ENCODE peak calls at places on chromosome 3, in five cellular contexts. One of them, this sample, is unnamed.

GRCh38 chr3:116005404-116005803 is 382.1 kb downstream of the GAP43 start:
- DNase-seq in neural progenitor cell: no peak
- DNase-seq in CD8-positive, alpha-beta T cell: no peak
- DNase-seq in psoas muscle: peak
- DNase-seq in epithelial cell of esophagus: peak
- DNase-seq in this sample: peak

GRCh38 chr3:66133853-66134445 is 86.9 kb upstream of the SLC25A26 start:
- DNase-seq in neural progenitor cell: no peak
- DNase-seq in CD8-positive, alpha-beta T cell: no peak
- DNase-seq in psoas muscle: no peak
- DNase-seq in epithelial cell of esophagus: no peak
- DNase-seq in this sample: no peak

GRCh38 chr3:136078421-136079364 is 113.2 kb downstream of the PPP2R3A start:
- DNase-seq in neural progenitor cell: no peak
- DNase-seq in CD8-positive, alpha-beta T cell: no peak
- DNase-seq in psoas muscle: no peak
- DNase-seq in epithelial cell of esophagus: peak
- DNase-seq in this sample: peak

GRCh38 chr3:2921903-2922302 is 188.3 kb downstream of the IL5RA start:
- DNase-seq in neural progenitor cell: peak
- DNase-seq in CD8-positive, alpha-beta T cell: no peak
- DNase-seq in psoas muscle: no peak
- DNase-seq in epithelial cell of esophagus: peak
- DNase-seq in this sample: peak

GRCh38 chr3:49535971-49536874 is 18.1 kb upstream of the BSN start:
- DNase-seq in neural progenitor cell: no peak
- DNase-seq in CD8-positive, alpha-beta T cell: no peak
- DNase-seq in psoas muscle: peak
- DNase-seq in epithelial cell of esophagus: no peak
- DNase-seq in this sample: no peak

GRCh38 chr3:100708644-100708988 is 678 bp upstream of the TFG start:
- DNase-seq in neural progenitor cell: no peak
- DNase-seq in CD8-positive, alpha-beta T cell: no peak
- DNase-seq in psoas muscle: no peak
- DNase-seq in epithelial cell of esophagus: peak
- DNase-seq in this sample: no peak

GRCh38 chr3:150449169-150449721 is 41.1 kb downstream of the TSC22D2 start:
- DNase-seq in neural progenitor cell: no peak
- DNase-seq in CD8-positive, alpha-beta T cell: no peak
- DNase-seq in psoas muscle: no peak
- DNase-seq in epithelial cell of esophagus: peak
- DNase-seq in this sample: peak

GRCh38 chr3:50327943-50328691 is at the start of gene TUSC2:
- DNase-seq in neural progenitor cell: peak
- DNase-seq in CD8-positive, alpha-beta T cell: peak
- DNase-seq in psoas muscle: peak
- DNase-seq in epithelial cell of esophagus: peak
- DNase-seq in this sample: peak

GRCh38 chr3:107543666-107544065 is 20.9 kb downstream of the BBX start:
- DNase-seq in neural progenitor cell: peak
- DNase-seq in CD8-positive, alpha-beta T cell: no peak
- DNase-seq in psoas muscle: no peak
- DNase-seq in epithelial cell of esophagus: peak
- DNase-seq in this sample: peak

GRCh38 chr3:98563661-98564281 is 29.6 kb downstream of the CPOX start:
- DNase-seq in neural progenitor cell: no peak
- DNase-seq in CD8-positive, alpha-beta T cell: no peak
- DNase-seq in psoas muscle: no peak
- DNase-seq in epithelial cell of esophagus: peak
- DNase-seq in this sample: peak

GRCh38 chr3:187080799-187081450 is 58.4 kb downstream of the RPL39L start:
- DNase-seq in neural progenitor cell: no peak
- DNase-seq in CD8-positive, alpha-beta T cell: no peak
- DNase-seq in psoas muscle: no peak
- DNase-seq in epithelial cell of esophagus: no peak
- DNase-seq in this sample: no peak

GRCh38 chr3:12898290-12898979 is 57.1 kb upstream of the RPL32 start:
- DNase-seq in neural progenitor cell: no peak
- DNase-seq in CD8-positive, alpha-beta T cell: no peak
- DNase-seq in psoas muscle: peak
- DNase-seq in epithelial cell of esophagus: no peak
- DNase-seq in this sample: no peak

GRCh38 chr3:25902586-25902985 is 112.7 kb downstream of the OXSM start:
- DNase-seq in neural progenitor cell: no peak
- DNase-seq in CD8-positive, alpha-beta T cell: no peak
- DNase-seq in psoas muscle: no peak
- DNase-seq in epithelial cell of esophagus: no peak
- DNase-seq in this sample: no peak

GRCh38 chr3:15924914-15925313 is 127.1 kb upstream of the ANKRD28 start:
- DNase-seq in neural progenitor cell: no peak
- DNase-seq in CD8-positive, alpha-beta T cell: no peak
- DNase-seq in psoas muscle: no peak
- DNase-seq in epithelial cell of esophagus: no peak
- DNase-seq in this sample: no peak

GRCh38 chr3:13135251-13135810 is 62.1 kb upstream of the IQSEC1 start:
- DNase-seq in neural progenitor cell: no peak
- DNase-seq in CD8-positive, alpha-beta T cell: no peak
- DNase-seq in psoas muscle: no peak
- DNase-seq in epithelial cell of esophagus: no peak
- DNase-seq in this sample: no peak

GRCh38 chr3:114351123-114351821 is 57.4 kb downstream of the TIGIT start:
- DNase-seq in neural progenitor cell: no peak
- DNase-seq in CD8-positive, alpha-beta T cell: no peak
- DNase-seq in psoas muscle: no peak
- DNase-seq in epithelial cell of esophagus: no peak
- DNase-seq in this sample: no peak

GRCh38 chr3:35965908-35966307 is 326.6 kb downstream of the ARPP21 start:
- DNase-seq in neural progenitor cell: peak
- DNase-seq in CD8-positive, alpha-beta T cell: no peak
- DNase-seq in psoas muscle: no peak
- DNase-seq in epithelial cell of esophagus: peak
- DNase-seq in this sample: peak

GRCh38 chr3:134013280-134013679 is 16.4 kb downstream of the SLCO2A1 start:
- DNase-seq in neural progenitor cell: no peak
- DNase-seq in CD8-positive, alpha-beta T cell: no peak
- DNase-seq in psoas muscle: no peak
- DNase-seq in epithelial cell of esophagus: no peak
- DNase-seq in this sample: no peak

GRCh38 chr3:147413712-147414325 is 4.7 kb downstream of the ZIC1 start:
- DNase-seq in neural progenitor cell: peak
- DNase-seq in CD8-positive, alpha-beta T cell: no peak
- DNase-seq in psoas muscle: no peak
- DNase-seq in epithelial cell of esophagus: no peak
- DNase-seq in this sample: no peak

GRCh38 chr3:23183731-23184130 is 19.4 kb upstream of the UBE2E2 start:
- DNase-seq in neural progenitor cell: peak
- DNase-seq in CD8-positive, alpha-beta T cell: no peak
- DNase-seq in psoas muscle: no peak
- DNase-seq in epithelial cell of esophagus: peak
- DNase-seq in this sample: peak

GRCh38 chr3:60636846-60637245 is 614.4 kb downstream of the FHIT start:
- DNase-seq in neural progenitor cell: peak
- DNase-seq in CD8-positive, alpha-beta T cell: no peak
- DNase-seq in psoas muscle: no peak
- DNase-seq in epithelial cell of esophagus: peak
- DNase-seq in this sample: peak

GRCh38 chr3:151328298-151329036 is 882 bp downstream of the P2RY13 start:
- DNase-seq in neural progenitor cell: no peak
- DNase-seq in CD8-positive, alpha-beta T cell: no peak
- DNase-seq in psoas muscle: no peak
- DNase-seq in epithelial cell of esophagus: peak
- DNase-seq in this sample: peak

GRCh38 chr3:183576487-183577107 is 21.1 kb upstream of the KLHL6 start:
- DNase-seq in neural progenitor cell: peak
- DNase-seq in CD8-positive, alpha-beta T cell: no peak
- DNase-seq in psoas muscle: no peak
- DNase-seq in epithelial cell of esophagus: no peak
- DNase-seq in this sample: no peak

GRCh38 chr3:197183582-197183981 is 114.8 kb downstream of the DLG1 start:
- DNase-seq in neural progenitor cell: peak
- DNase-seq in CD8-positive, alpha-beta T cell: no peak
- DNase-seq in psoas muscle: no peak
- DNase-seq in epithelial cell of esophagus: no peak
- DNase-seq in this sample: no peak

GRCh38 chr3:71589132-71589531 is 5.6 kb upstream of the FOXP1 start:
- DNase-seq in neural progenitor cell: no peak
- DNase-seq in CD8-positive, alpha-beta T cell: no peak
- DNase-seq in psoas muscle: no peak
- DNase-seq in epithelial cell of esophagus: no peak
- DNase-seq in this sample: no peak

GRCh38 chr3:44885618-44886017 is 11.2 kb downstream of the TGM4 start:
- DNase-seq in neural progenitor cell: no peak
- DNase-seq in CD8-positive, alpha-beta T cell: no peak
- DNase-seq in psoas muscle: no peak
- DNase-seq in epithelial cell of esophagus: peak
- DNase-seq in this sample: peak

GRCh38 chr3:43152649-43153048 is 46.8 kb upstream of the POMGNT2 start:
- DNase-seq in neural progenitor cell: no peak
- DNase-seq in CD8-positive, alpha-beta T cell: no peak
- DNase-seq in psoas muscle: no peak
- DNase-seq in epithelial cell of esophagus: no peak
- DNase-seq in this sample: no peak

GRCh38 chr3:16883057-16883725 is 1.6 kb upstream of the PLCL2 start:
- DNase-seq in neural progenitor cell: peak
- DNase-seq in CD8-positive, alpha-beta T cell: no peak
- DNase-seq in psoas muscle: no peak
- DNase-seq in epithelial cell of esophagus: no peak
- DNase-seq in this sample: no peak

DNA sequence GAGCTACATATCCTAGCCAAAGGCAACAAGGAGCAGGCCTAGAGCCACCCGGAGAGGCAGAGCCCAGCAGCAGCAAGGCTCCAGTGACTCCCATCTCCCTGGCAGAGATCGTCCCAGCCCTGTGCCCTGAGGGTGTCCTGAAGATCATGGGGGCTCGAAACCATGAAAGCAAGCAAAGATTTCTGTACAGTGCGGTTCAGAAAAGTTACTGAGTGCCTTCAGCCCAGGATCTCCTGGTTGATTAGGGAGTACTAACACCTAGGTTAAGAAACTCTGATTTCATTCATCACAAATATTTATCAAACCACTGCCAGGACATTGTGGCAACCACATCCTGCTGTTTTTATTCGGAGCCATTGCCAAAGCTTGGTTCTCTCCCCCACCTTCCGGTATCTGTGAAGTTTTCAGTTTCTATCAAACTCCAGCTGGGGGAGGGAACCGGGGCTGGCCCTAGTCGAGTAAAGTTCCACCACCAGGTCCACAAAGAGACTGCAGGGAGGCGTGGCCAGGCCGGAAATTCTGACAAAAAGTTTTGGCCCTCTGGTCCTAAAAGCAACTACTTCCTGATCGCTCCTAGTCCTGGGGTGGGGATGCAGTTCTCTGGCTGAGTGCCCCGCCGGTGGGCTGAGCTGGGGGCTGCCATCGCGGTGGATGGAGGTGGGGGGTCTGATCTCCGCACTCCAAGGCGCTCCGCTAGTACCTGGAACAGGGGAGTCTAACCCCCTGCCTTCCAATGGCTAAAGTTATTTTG is 1.2 kb downstream of the RAB43 start:
- DNase-seq in neural progenitor cell: peak
- DNase-seq in CD8-positive, alpha-beta T cell: peak
- DNase-seq in psoas muscle: peak
- DNase-seq in epithelial cell of esophagus: peak
- DNase-seq in this sample: peak
- TF ChIP-seq CTCF in neural progenitor cell: peak
- TF ChIP-seq CTCF in CD8-positive, alpha-beta T cell: peak
- TF ChIP-seq CTCF in psoas muscle: peak
- TF ChIP-seq CTCF in epithelial cell of esophagus: peak
- TF ChIP-seq CTCF in this sample: no peak

GRCh38 chr3:124386006-124386405 is 344.2 kb upstream of the UMPS start:
- DNase-seq in neural progenitor cell: no peak
- DNase-seq in CD8-positive, alpha-beta T cell: no peak
- DNase-seq in psoas muscle: no peak
- DNase-seq in epithelial cell of esophagus: no peak
- DNase-seq in this sample: no peak
- TF ChIP-seq CTCF in neural progenitor cell: no peak
- TF ChIP-seq CTCF in CD8-positive, alpha-beta T cell: no peak
- TF ChIP-seq CTCF in psoas muscle: no peak
- TF ChIP-seq CTCF in epithelial cell of esophagus: no peak
- TF ChIP-seq CTCF in this sample: no peak

DNA sequence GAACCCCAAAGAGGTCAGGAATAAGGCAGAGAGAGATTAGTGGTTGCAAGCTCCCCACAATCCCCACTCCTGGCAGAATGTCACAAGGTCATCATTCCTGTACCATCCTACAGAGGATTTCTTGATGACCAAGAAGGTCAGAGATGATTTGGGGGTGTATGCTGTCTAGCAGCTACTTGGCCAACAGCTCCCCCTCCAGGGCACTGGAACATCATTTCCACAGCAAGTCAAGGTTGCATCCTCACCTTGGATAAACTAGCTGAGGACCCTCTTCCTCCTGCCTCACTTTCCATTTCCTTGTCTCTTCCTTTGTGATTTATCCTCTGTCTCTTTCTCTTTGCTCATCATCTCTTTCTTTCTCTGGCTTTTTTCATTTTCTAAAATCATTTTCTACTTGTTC is 106.3 kb downstream of the PROS1 start:
- DNase-seq in neural progenitor cell: no peak
- DNase-seq in CD8-positive, alpha-beta T cell: no peak
- DNase-seq in psoas muscle: no peak
- DNase-seq in epithelial cell of esophagus: no peak
- DNase-seq in this sample: peak
- TF ChIP-seq CTCF in neural progenitor cell: no peak
- TF ChIP-seq CTCF in CD8-positive, alpha-beta T cell: no peak
- TF ChIP-seq CTCF in psoas muscle: no peak
- TF ChIP-seq CTCF in epithelial cell of esophagus: no peak
- TF ChIP-seq CTCF in this sample: no peak

GRCh38 chr3:117019082-117019713 is 309.6 kb downstream of the TUSC7 start:
- DNase-seq in neural progenitor cell: peak
- DNase-seq in CD8-positive, alpha-beta T cell: no peak
- DNase-seq in psoas muscle: peak
- DNase-seq in epithelial cell of esophagus: peak
- DNase-seq in this sample: peak

GRCh38 chr3:117018622-117019021 is 309.0 kb downstream of the TUSC7 start:
- DNase-seq in neural progenitor cell: no peak
- DNase-seq in CD8-positive, alpha-beta T cell: no peak
- DNase-seq in psoas muscle: no peak
- DNase-seq in epithelial cell of esophagus: no peak
- DNase-seq in this sample: no peak

GRCh38 chr3:117017135-117017990 is 307.8 kb downstream of the TUSC7 start:
- DNase-seq in neural progenitor cell: peak
- DNase-seq in CD8-positive, alpha-beta T cell: no peak
- DNase-seq in psoas muscle: no peak
- DNase-seq in epithelial cell of esophagus: no peak
- DNase-seq in this sample: no peak

GRCh38 chr3:117011687-117012250 is 302.2 kb downstream of the TUSC7 start:
- DNase-seq in neural progenitor cell: no peak
- DNase-seq in CD8-positive, alpha-beta T cell: no peak
- DNase-seq in psoas muscle: no peak
- DNase-seq in epithelial cell of esophagus: no peak
- DNase-seq in this sample: no peak

DNA sequence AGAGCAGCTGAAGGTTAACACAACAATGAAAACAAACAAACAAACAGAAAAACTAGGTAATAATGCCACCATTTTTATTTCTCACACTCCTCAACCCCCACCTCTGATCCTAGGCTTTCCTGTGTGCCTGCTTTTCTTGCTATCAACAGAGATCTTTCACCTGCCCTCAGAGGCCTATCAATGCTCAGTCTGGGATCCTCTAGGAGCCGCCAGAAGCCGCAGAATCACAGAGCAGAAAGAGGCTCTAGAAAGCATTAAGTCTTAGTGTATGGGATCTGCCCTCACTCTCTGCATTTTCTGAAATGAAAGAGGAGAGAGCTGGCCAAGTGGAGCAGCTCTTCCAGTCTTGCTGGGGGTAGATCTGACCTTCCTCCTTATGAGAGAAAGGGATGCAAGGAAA is 306.8 kb downstream of the TUSC7 start:
- DNase-seq in neural progenitor cell: peak
- DNase-seq in CD8-positive, alpha-beta T cell: no peak
- DNase-seq in psoas muscle: no peak
- DNase-seq in epithelial cell of esophagus: no peak
- DNase-seq in this sample: no peak
- TF ChIP-seq CTCF in neural progenitor cell: peak
- TF ChIP-seq CTCF in CD8-positive, alpha-beta T cell: no peak
- TF ChIP-seq CTCF in psoas muscle: no peak
- TF ChIP-seq CTCF in epithelial cell of esophagus: no peak
- TF ChIP-seq CTCF in this sample: no peak